ENCODE peak calls at places on chromosomes 12 and 14, in ten cellular contexts. E, J, Z, Y, O, X, M, R, U and L are unnamed samples.

GRCh38 chr12:49503674-49504180 is 35.1 kb upstream of the KCNH3 start:
- DNase-seq in Z (no peak), U (peak; percentile 47), O (no peak), R (no peak), Y (no peak), M (no peak), X (no peak), J (peak; percentile 81), E (no peak), L (no peak)

GRCh38 chr12:75543529-75543928 is 32.1 kb upstream of the KRR1 start:
- DNase-seq in Z (no peak), Y (no peak), R (no peak), J (no peak), X (no peak), E (no peak), O (no peak), M (no peak), U (no peak), L (no peak)

GRCh38 chr12:105740337-105740736 is 398.4 kb downstream of the NUAK1 start:
- DNase-seq in E (no peak), R (no peak), X (no peak), Y (no peak), M (no peak), J (no peak), U (no peak), O (no peak), Z (no peak), L (no peak)

GRCh38 chr12:10220398-10221077 is 7.9 kb downstream of the GABARAPL1 start:
- DNase-seq in R (peak; percentile 64), Y (peak; percentile 72), E (peak; percentile 91), Z (peak; percentile 25), J (peak; percentile 64), O (no peak), U (peak; percentile 21), M (peak; percentile 83), X (peak; percentile 82), L (no peak)

GRCh38 chr14:99189201-99189801 is 82.7 kb downstream of the BCL11B start:
- DNase-seq in J (no peak), E (no peak), Y (no peak), X (no peak), M (no peak), U (no peak), R (no peak), Z (no peak), O (no peak), L (no peak)

GRCh38 chr14:47044841-47045240 is 393.3 kb upstream of the RPL10L start:
- DNase-seq in R (peak; percentile 35), Z (no peak), X (no peak), O (no peak), U (no peak), Y (no peak), M (no peak), E (no peak), J (no peak), L (peak; percentile 17)

GRCh38 chr12:108921946-108922345 is 42.1 kb downstream of the DAO start:
- DNase-seq in O (no peak), X (no peak), U (no peak), Z (no peak), J (no peak), R (no peak), E (no peak), M (no peak), Y (no peak), L (no peak)

GRCh38 chr12:84843588-84844144 is 68.9 kb downstream of the SLC6A15 start:
- DNase-seq in Z (no peak), O (no peak), E (no peak), U (no peak), Y (no peak), M (no peak), R (no peak), J (no peak), X (no peak), L (no peak)

GRCh38 chr12:57759360-57759980 is 4.6 kb downstream of the MARCHF9 start:
- DNase-seq in O (no peak), M (no peak), J (no peak), Z (no peak), E (no peak), R (no peak), U (peak; percentile 42), Y (no peak), X (no peak), L (peak; percentile 42)

GRCh38 chr12:45745861-45746277 is 16.4 kb downstream of the ARID2 start:
- DNase-seq in Z (no peak), R (no peak), X (no peak), E (no peak), O (no peak), Y (no peak), M (no peak), U (no peak), J (peak; percentile 46), L (no peak)

GRCh38 chr12:6200266-6201198 is at the start of gene CD9:
- DNase-seq in J (no peak), Z (no peak), M (peak; percentile 81), U (peak; percentile 87), X (peak; percentile 64), E (peak; percentile 71), Y (peak; percentile 80), R (peak; percentile 82), O (peak; percentile 89), L (peak; percentile 59)

GRCh38 chr12:133124674-133125073 is 5.4 kb downstream of the ZNF891 start:
- DNase-seq in E (no peak), X (no peak), Z (no peak), Y (no peak), M (no peak), O (no peak), U (no peak), J (no peak), R (no peak), L (no peak)

GRCh38 chr12:74538491-74539258 is 1.0 kb downstream of the ATXN7L3B start:
- DNase-seq in E (no peak), R (no peak), O (no peak), X (no peak), Z (no peak), M (no peak), U (peak; percentile 14), J (no peak), Y (no peak), L (no peak)

GRCh38 chr12:23561536-23561935 is 387.9 kb downstream of the SOX5 start:
- DNase-seq in R (no peak), X (no peak), U (no peak), Z (no peak), J (peak; percentile 4), O (no peak), M (no peak), E (no peak), Y (no peak), L (no peak)

GRCh38 chr12:93813181-93813580 is 136.0 kb downstream of the CRADD start:
- DNase-seq in U (no peak), R (no peak), M (no peak), Z (no peak), Y (no peak), J (no peak), E (no peak), X (no peak), O (no peak), L (no peak)

GRCh38 chr14:22966783-22967269 is 9.9 kb upstream of the HAUS4 start:
- DNase-seq in Z (no peak), J (no peak), O (no peak), U (no peak), M (no peak), X (no peak), Y (no peak), E (no peak), R (no peak), L (no peak)

GRCh38 chr14:90373887-90374286 is 22.9 kb upstream of the CALM1 start:
- DNase-seq in U (no peak), R (no peak), Y (no peak), O (no peak), J (peak; percentile 29), E (no peak), Z (no peak), M (no peak), X (no peak), L (peak; percentile 24)

GRCh38 chr14:94897583-94897982 is 127.7 kb upstream of the GSC start:
- DNase-seq in X (no peak), M (no peak), Y (no peak), E (no peak), J (no peak), U (no peak), Z (no peak), O (no peak), R (no peak), L (no peak)

GRCh38 chr12:89861086-89861485 is 152.4 kb upstream of the ATP2B1 start:
- DNase-seq in Z (no peak), Y (no peak), U (no peak), O (no peak), E (no peak), M (no peak), X (no peak), R (no peak), J (peak; percentile 26), L (no peak)

GRCh38 chr12:39835517-39836489 is 216.2 kb upstream of the ABCD2 start:
- DNase-seq in E (no peak), R (no peak), O (no peak), U (no peak), X (no peak), J (no peak), Z (no peak), M (no peak), Y (no peak), L (no peak)
- H3K4me1 ChIP-seq in E (no peaks in the 10 kb centered on the region), R (no peaks in the 10 kb centered on the region), O (peaks cover 23% of the 10 kb centered on the region), U (no peaks in the 10 kb centered on the region), X (no peaks in the 10 kb centered on the region), J (no peaks in the 10 kb centered on the region), Z (no peaks in the 10 kb centered on the region), M (no peaks in the 10 kb centered on the region), Y (no peaks in the 10 kb centered on the region), L (no peaks in the 10 kb centered on the region)

GRCh38 chr14:74638066-74638465 is 26.0 kb upstream of the LTBP2 start:
- DNase-seq in R (no peak), U (no peak), Z (no peak), Y (no peak), M (no peak), E (no peak), O (no peak), J (no peak), X (no peak), L (peak; percentile 32)
- TF ChIP-seq CTCF in R (no peak), U (no peak), Z (no peak), Y (no peak), M (no peak), E (no peak), O (no peak), J (no peak), X (no peak), L (peak; percentile 16)

DNA sequence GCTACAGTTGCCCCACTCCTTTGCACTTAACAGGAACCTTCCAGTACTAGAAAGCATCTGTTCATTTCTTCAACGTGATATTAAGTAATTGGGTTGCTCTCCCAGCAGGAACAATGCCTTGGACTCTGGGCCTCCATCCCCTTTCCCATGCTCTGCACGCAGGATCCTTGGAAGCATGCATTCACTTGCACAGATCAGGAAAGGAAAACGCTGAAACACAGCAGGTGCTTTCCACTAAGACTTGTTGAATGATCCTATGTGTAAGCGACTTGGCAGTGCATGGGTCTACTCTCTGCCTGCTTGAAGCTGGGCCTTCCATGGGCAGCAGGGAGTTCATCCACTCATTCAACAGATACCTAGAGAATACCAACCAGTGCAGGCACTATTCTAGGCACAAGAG is 2.3 kb downstream of the LTBP2 start:
- DNase-seq in M (peak; percentile 20), Z (no peak), J (peak; percentile 51), U (no peak), X (no peak), O (no peak), Y (no peak), E (no peak), R (no peak), L (no peak)
- H3K4me1 ChIP-seq in M (peaks cover 8% of the 10 kb centered on the region), Z (peaks cover 74% of the 10 kb centered on the region), J (peaks cover 31% of the 10 kb centered on the region), U (peaks cover 9% of the 10 kb centered on the region), X (peaks cover 21% of the 10 kb centered on the region), O (peaks cover 8% of the 10 kb centered on the region), Y (peaks cover 7% of the 10 kb centered on the region), E (no peaks in the 10 kb centered on the region), R (no peaks in the 10 kb centered on the region), L (peaks cover 4% of the 10 kb centered on the region)

GRCh38 chr14:79424462-79424861 is 786.8 kb downstream of the DIO2 start:
- DNase-seq in Z (no peak), U (no peak), E (no peak), O (no peak), X (no peak), Y (no peak), M (no peak), J (peak; percentile 63), R (no peak), L (no peak)
- TF ChIP-seq CTCF in Z (no peak), U (no peak), E (no peak), O (no peak), X (no peak), Y (no peak), M (no peak), J (no peak), R (no peak), L (no peak)